ENCODE peak calls at places on chromosomes 5 and 9, in eight cellular contexts. B is CD8-positive, alpha-beta T cell; U is tibial artery; D is coronary artery; C is mucosa of descending colon; Q is upper lobe of right lung; K is foreskin fibroblast; H is heart left ventricle. T is an unnamed sample.

GRCh38 chr5:173477320-173478055 is 139.0 kb downstream of the BOD1 start:
- DNase-seq in Q (no peak), H (no peak), C (no peak), K (peak; percentile 60), B (no peak), U (no peak), D (peak; percentile 86), T (no peak)

GRCh38 chr9:13364271-13364670 is 84.8 kb upstream of the MPDZ start:
- DNase-seq in Q (no peak), U (no peak), K (no peak), C (no peak), D (no peak), B (no peak), H (no peak), T (no peak)

GRCh38 chr9:77708416-77708815 is 60.3 kb upstream of the GNA14 start:
- DNase-seq in B (no peak), Q (no peak), U (no peak), K (peak; percentile 76), C (no peak), H (no peak), D (no peak), T (no peak)

GRCh38 chr9:33867747-33868429 is 50.9 kb downstream of the UBE2R2 start:
- DNase-seq in U (peak; percentile 80), C (no peak), D (peak; percentile 75), B (no peak), Q (peak; percentile 57), K (peak; percentile 87), H (peak; percentile 56), T (no peak)

GRCh38 chr5:115702025-115702424 is 76.2 kb upstream of the TMED7 start:
- DNase-seq in D (no peak), U (no peak), H (no peak), K (no peak), B (no peak), C (no peak), Q (no peak), T (peak; percentile 15)

GRCh38 chr5:177429248-177430045 is 3.0 kb downstream of the GRK6 start:
- DNase-seq in H (peak; percentile 80), Q (peak; percentile 88), C (peak; percentile 69), K (no peak), B (peak; percentile 90), U (peak; percentile 66), D (no peak), T (no peak)

GRCh38 chr5:39440964-39441363 is 16.2 kb upstream of the DAB2 start:
- DNase-seq in Q (no peak), H (no peak), D (no peak), B (no peak), U (no peak), K (peak; percentile 32), C (no peak), T (no peak)

GRCh38 chr5:126680215-126680817 is 79.6 kb downstream of the PHAX start:
- DNase-seq in C (no peak), D (no peak), U (no peak), B (no peak), K (peak; percentile 87), H (no peak), Q (no peak), T (peak; percentile 51)

GRCh38 chr9:136840140-136840876 is 2.0 kb upstream of the AJM1 start:
- DNase-seq in Q (no peak), K (no peak), D (no peak), U (no peak), B (peak; percentile 19), H (no peak), C (peak; percentile 68), T (no peak)

GRCh38 chr5:140239939-140240700 is 62.8 kb downstream of the PFDN1 start:
- DNase-seq in K (peak; percentile 80), C (peak; percentile 74), H (peak; percentile 68), D (no peak), B (peak; percentile 55), Q (peak; percentile 78), U (peak; percentile 59), T (peak; percentile 28)

GRCh38 chr5:141657937-141658545 is 6.8 kb upstream of the FCHSD1 start:
- DNase-seq in C (no peak), B (no peak), U (no peak), Q (peak; percentile 31), K (peak; percentile 94), D (no peak), H (no peak), T (no peak)

GRCh38 chr5:131671994-131672655 is 37.1 kb upstream of the RAPGEF6 start:
- DNase-seq in D (no peak), C (no peak), K (peak; percentile 85), H (no peak), B (no peak), Q (no peak), U (no peak), T (no peak)

GRCh38 chr5:160291467-160291866 is 20.9 kb downstream of the CCNJL start:
- DNase-seq in D (no peak), U (no peak), B (no peak), Q (no peak), C (no peak), H (no peak), K (no peak), T (peak; percentile 65)

DNA sequence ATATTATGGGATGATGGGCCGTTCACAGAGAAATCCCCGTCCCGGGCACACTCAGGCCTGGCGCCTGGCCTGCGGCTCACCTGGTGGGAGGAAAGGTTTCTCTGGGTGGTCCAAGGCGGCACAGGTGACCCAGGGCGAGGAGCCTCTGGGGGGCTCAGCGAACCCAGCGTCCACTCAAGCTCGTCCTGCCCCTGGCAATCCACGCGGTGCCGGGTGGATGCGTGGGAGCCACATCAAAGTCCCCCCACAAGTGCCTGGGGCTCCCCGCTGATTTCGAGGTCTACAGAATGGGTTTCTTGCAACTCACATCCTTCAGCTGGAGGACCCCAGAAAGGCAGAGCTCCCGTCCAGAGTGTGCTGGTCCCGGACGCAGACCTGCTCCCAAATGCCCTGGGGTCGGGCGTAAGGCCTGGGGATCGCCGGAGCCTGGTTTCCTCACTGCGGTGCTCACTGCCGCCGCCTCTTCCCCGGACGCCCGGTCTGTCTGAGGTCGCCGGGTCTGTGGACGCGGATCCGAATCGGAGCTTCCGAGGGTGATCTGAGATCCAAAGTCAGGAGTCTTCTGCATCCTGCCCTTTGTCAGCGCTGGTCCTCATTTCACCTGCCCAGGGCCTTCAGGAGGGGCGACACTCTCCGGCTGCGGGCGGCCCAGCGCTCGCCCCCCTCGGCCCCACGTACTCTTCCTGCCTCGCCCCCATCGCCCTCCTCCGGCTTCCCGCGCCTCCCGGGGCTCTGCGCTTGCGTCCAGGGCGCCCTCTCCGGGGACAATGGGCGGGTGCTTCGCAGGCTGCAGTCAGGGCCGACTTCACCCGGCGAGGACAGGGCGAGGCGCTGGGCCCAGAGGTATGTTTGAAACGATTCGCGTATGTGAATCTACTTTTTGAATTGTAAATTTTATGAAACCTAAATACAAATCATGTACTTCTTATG is 20.0 kb upstream of the RUFY1 start:
- DNase-seq in B (peak; percentile 66), Q (peak; percentile 83), H (peak; percentile 79), C (peak; percentile 74), D (no peak), U (peak; percentile 47), K (peak; percentile 70), T (no peak)
- TF ChIP-seq CTCF in B (no peak), Q (peak; percentile 48), H (peak; percentile 26), C (no peak), D (peak; percentile 16), U (no peak), K (peak; percentile 27), T (no peak)

DNA sequence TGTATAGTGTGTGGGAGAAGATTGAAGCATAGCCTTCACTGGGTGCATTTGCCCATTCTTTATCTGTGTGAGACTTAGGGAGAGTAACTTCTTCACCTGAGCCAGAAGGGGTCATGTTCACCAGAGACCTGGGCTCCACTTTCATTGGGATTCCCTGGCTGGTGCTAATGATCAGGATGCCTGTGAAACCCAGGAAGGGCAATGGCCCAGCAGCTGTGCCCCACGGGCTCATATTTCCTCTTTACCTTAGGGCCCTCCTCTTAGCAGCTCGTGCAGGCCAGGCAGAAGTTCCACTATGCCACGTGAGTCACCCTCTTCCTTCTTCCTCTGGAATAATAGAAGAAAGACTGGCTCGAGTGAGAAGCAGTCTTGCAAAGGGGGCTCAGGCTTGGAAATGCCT is 5.0 kb downstream of the PPARGC1B start:
- DNase-seq in Q (no peak), D (no peak), B (no peak), U (peak; percentile 49), K (peak; percentile 47), H (no peak), C (peak; percentile 41), T (no peak)
- TF ChIP-seq CTCF in Q (no peak), D (no peak), B (no peak), U (no peak), K (no peak), H (no peak), C (no peak), T (no peak)

GRCh38 chr9:35814841-35815543 is at the start of gene HINT2:
- DNase-seq in Q (peak; percentile 98), K (peak; percentile 99), H (peak; percentile 97), U (peak; percentile 98), C (peak; percentile 97), D (peak; percentile 98), B (peak; percentile 99), T (peak; percentile 91)

GRCh38 chr9:35814106-35814840 is 569 bp downstream of the HINT2 start:
- DNase-seq in B (peak; percentile 26), U (peak; percentile 71), Q (peak; percentile 85), K (peak; percentile 87), H (peak; percentile 83), C (peak; percentile 81), D (no peak), T (no peak)

GRCh38 chr9:35813434-35814105 is 1.3 kb downstream of the HINT2 start:
- DNase-seq in K (peak; percentile 42), B (no peak), D (no peak), U (no peak), H (no peak), C (no peak), Q (no peak), T (no peak)

GRCh38 chr9:35818341-35818740 is 3.5 kb upstream of the HINT2 start:
- DNase-seq in B (no peak), C (no peak), U (no peak), D (no peak), H (no peak), K (no peak), Q (no peak), T (no peak)

DNA sequence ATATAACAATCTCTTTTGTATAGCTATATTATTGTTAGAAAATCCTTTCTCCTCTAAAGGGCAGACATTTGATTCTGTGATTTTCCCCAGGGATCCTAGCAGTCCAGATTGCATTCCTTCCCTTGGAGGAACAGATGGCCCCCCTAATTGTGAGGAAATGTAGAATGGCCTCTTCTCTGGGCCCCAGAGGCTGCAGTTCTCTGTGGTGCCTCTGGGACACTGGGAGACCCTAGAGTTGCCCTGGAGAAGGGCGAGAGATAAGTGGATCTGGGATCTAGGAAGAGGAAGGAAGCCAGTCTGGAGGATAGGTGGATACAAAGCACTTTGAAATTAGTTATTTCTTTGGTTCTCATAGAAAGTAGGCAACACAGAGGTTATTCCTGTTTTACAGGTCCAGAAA is 1.9 kb upstream of the HINT2 start:
- DNase-seq in C (no peak), U (no peak), D (no peak), K (no peak), H (no peak), B (no peak), Q (no peak), T (no peak)
- TF ChIP-seq CTCF in C (no peak), U (no peak), D (no peak), K (no peak), H (no peak), B (no peak), Q (no peak), T (no peak)

DNA sequence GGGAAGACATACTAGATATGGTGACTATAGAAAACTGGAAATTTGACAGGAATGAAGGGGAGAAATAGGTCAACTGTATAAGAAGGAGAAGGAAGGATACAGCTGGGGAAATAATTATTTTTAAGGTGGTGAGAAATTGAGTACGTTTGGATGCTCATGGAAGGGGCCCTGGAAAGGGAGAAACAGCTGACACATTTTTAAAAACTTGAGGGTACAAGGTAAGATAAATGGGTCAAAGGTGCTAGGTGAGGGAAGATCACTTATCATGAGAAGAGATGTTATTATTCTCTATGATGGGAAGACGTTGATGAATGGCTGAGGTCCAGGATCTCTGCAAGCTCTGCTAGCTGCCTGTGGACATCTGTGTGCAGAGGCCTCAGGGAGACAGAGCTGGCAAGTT is 181.7 kb downstream of the MTRR start:
- DNase-seq in D (no peak), K (no peak), H (no peak), C (no peak), B (no peak), U (no peak), Q (no peak), T (no peak)
- TF ChIP-seq CTCF in D (no peak), K (no peak), H (no peak), C (no peak), B (no peak), U (no peak), Q (no peak), T (no peak)